ENCODE peak calls at places on chromosome 17, in four cellular contexts. One of them, this sample, is unnamed.

GRCh38 chr17:33013596-33014375 is 22.1 kb downstream of the SPACA3 start:
- DNase-seq in mucosa of descending colon: no peak
- DNase-seq in hepatocyte: no peak
- DNase-seq in nephron progenitor cell: no peak
- DNase-seq in this sample: no peak

GRCh38 chr17:61862105-61862574 is 1.2 kb downstream of the BRIP1 start:
- DNase-seq in nephron progenitor cell: no peak
- DNase-seq in mucosa of descending colon: no peak
- DNase-seq in hepatocyte: no peak
- DNase-seq in this sample: no peak

GRCh38 chr17:76405967-76406647 is 21.7 kb downstream of the SPHK1 start:
- DNase-seq in nephron progenitor cell: no peak
- DNase-seq in mucosa of descending colon: peak; percentile 46
- DNase-seq in hepatocyte: no peak
- DNase-seq in this sample: no peak

GRCh38 chr17:77489898-77490265 is 349.1 kb downstream of the SEC14L1 start:
- DNase-seq in mucosa of descending colon: peak; percentile 66
- DNase-seq in nephron progenitor cell: no peak
- DNase-seq in hepatocyte: no peak
- DNase-seq in this sample: no peak

GRCh38 chr17:9252525-9252924 is 231.2 kb downstream of the NTN1 start:
- DNase-seq in hepatocyte: no peak
- DNase-seq in mucosa of descending colon: no peak
- DNase-seq in nephron progenitor cell: no peak
- DNase-seq in this sample: no peak

GRCh38 chr17:27242951-27243350 is 51.0 kb upstream of the WSB1 start:
- DNase-seq in nephron progenitor cell: no peak
- DNase-seq in hepatocyte: no peak
- DNase-seq in mucosa of descending colon: no peak
- DNase-seq in this sample: no peak

GRCh38 chr17:57368637-57369336 is 112.5 kb downstream of the MSI2 start:
- DNase-seq in nephron progenitor cell: no peak
- DNase-seq in hepatocyte: no peak
- DNase-seq in mucosa of descending colon: no peak
- DNase-seq in this sample: no peak

GRCh38 chr17:16920628-16921020 is 51.3 kb downstream of the TNFRSF13B start:
- DNase-seq in mucosa of descending colon: no peak
- DNase-seq in hepatocyte: no peak
- DNase-seq in nephron progenitor cell: no peak
- DNase-seq in this sample: no peak

GRCh38 chr17:82935944-82936767 is 96.3 kb upstream of the ZNF750 start:
- DNase-seq in nephron progenitor cell: no peak
- DNase-seq in hepatocyte: no peak
- DNase-seq in mucosa of descending colon: no peak
- DNase-seq in this sample: no peak

DNA sequence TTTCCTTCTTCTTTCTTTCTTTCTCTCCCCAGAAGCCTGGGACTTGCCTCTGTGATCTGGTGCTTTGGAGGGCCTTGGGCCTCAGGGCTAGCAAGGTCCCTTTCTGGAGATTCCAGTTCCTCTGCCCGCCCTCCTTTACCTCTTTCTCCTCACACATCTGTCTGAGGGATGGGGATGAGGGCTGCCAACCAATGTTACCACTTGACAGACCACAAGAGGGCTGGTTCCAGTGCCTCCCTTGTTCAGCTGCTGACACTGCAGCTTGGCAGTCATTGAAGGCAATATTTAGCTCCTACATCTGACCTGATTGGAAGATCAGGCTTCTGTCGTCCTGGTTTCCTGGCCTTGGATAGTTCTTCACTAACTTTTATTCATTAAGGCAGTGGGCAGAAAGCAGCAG is 3.6 kb upstream of the ZNF652 start:
- DNase-seq in mucosa of descending colon: no peak
- DNase-seq in nephron progenitor cell: no peak
- DNase-seq in hepatocyte: peak; percentile 30
- DNase-seq in this sample: no peak
- TF ChIP-seq CTCF in mucosa of descending colon: no peak
- TF ChIP-seq CTCF in nephron progenitor cell: no peak
- TF ChIP-seq CTCF in hepatocyte: no peak
- TF ChIP-seq CTCF in this sample: no peak

GRCh38 chr17:49556183-49556943 is 19.3 kb upstream of the NXPH3 start:
- DNase-seq in mucosa of descending colon: peak; percentile 86
- DNase-seq in nephron progenitor cell: peak; percentile 93
- DNase-seq in hepatocyte: peak; percentile 88
- DNase-seq in this sample: peak; percentile 95
- TF ChIP-seq CTCF in mucosa of descending colon: peak; percentile 97
- TF ChIP-seq CTCF in nephron progenitor cell: peak; percentile 99
- TF ChIP-seq CTCF in hepatocyte: peak; percentile 95
- TF ChIP-seq CTCF in this sample: peak; percentile 98

GRCh38 chr17:50845260-50846147 is 10.1 kb downstream of the WFIKKN2 start:
- DNase-seq in nephron progenitor cell: no peak
- DNase-seq in mucosa of descending colon: no peak
- DNase-seq in hepatocyte: no peak
- DNase-seq in this sample: no peak

GRCh38 chr17:50848691-50849090 is 13.3 kb downstream of the WFIKKN2 start:
- DNase-seq in nephron progenitor cell: no peak
- DNase-seq in mucosa of descending colon: no peak
- DNase-seq in hepatocyte: no peak
- DNase-seq in this sample: no peak

GRCh38 chr17:50850640-50851039 is 15.3 kb downstream of the WFIKKN2 start:
- DNase-seq in hepatocyte: no peak
- DNase-seq in mucosa of descending colon: no peak
- DNase-seq in nephron progenitor cell: no peak
- DNase-seq in this sample: no peak

GRCh38 chr17:50848039-50848438 is 12.7 kb downstream of the WFIKKN2 start:
- DNase-seq in mucosa of descending colon: no peak
- DNase-seq in nephron progenitor cell: no peak
- DNase-seq in hepatocyte: no peak
- DNase-seq in this sample: no peak

DNA sequence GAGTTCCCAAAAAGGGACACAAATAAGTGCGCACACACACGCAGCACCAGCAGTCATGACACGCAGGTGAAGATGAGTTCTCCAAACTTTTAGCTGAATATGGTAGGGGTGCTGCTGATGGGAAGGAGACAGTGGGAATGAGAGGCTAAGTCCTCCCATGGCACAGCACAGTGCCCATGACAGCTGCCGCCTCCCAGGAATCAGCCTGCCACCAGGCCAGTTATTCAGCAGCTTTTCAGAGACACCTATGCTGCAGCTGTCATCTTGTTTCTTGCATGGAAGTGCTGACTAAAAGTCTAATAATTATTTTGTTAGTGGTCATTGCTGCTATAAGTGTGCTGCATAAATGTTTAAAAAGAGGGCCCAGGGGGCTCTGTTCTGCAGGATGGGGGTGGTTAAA is 12.2 kb downstream of the WFIKKN2 start:
- DNase-seq in mucosa of descending colon: no peak
- DNase-seq in hepatocyte: no peak
- DNase-seq in nephron progenitor cell: no peak
- DNase-seq in this sample: no peak
- TF ChIP-seq CTCF in mucosa of descending colon: no peak
- TF ChIP-seq CTCF in hepatocyte: no peak
- TF ChIP-seq CTCF in nephron progenitor cell: no peak
- TF ChIP-seq CTCF in this sample: no peak

GRCh38 chr17:70804161-70804560 is 634.8 kb downstream of the KCNJ2 start:
- DNase-seq in nephron progenitor cell: no peak
- DNase-seq in mucosa of descending colon: no peak
- DNase-seq in hepatocyte: no peak
- DNase-seq in this sample: no peak

GRCh38 chr17:70810609-70811008 is 641.3 kb downstream of the KCNJ2 start:
- DNase-seq in nephron progenitor cell: no peak
- DNase-seq in hepatocyte: no peak
- DNase-seq in mucosa of descending colon: no peak
- DNase-seq in this sample: no peak

GRCh38 chr17:70808596-70808995 is 639.3 kb downstream of the KCNJ2 start:
- DNase-seq in hepatocyte: peak; percentile 5
- DNase-seq in nephron progenitor cell: no peak
- DNase-seq in mucosa of descending colon: no peak
- DNase-seq in this sample: no peak
- TF ChIP-seq CTCF in hepatocyte: peak; percentile 28
- TF ChIP-seq CTCF in nephron progenitor cell: no peak
- TF ChIP-seq CTCF in mucosa of descending colon: no peak
- TF ChIP-seq CTCF in this sample: no peak

This sample was measured in GM13976.